ENCODE peak calls at places on chromosomes 12 and 14, in five cellular contexts. One of them, this sample, is unnamed.

GRCh38 chr14:23153891-23154796 is 29.3 kb downstream of the SLC7A8 start:
- DNase-seq in EL: peak
- DNase-seq in activated T-cell treated with anti-CD3 and anti-CD28 coated beads for 1 hour: no peak
- DNase-seq in anterior cingulate cortex: peak
- DNase-seq in DMS153: no peak
- DNase-seq in this sample: no peak

GRCh38 chr14:75591987-75592575 is 13.7 kb downstream of the FLVCR2 start:
- DNase-seq in EL: no peak
- DNase-seq in activated T-cell treated with anti-CD3 and anti-CD28 coated beads for 1 hour: no peak
- DNase-seq in anterior cingulate cortex: no peak
- DNase-seq in DMS153: no peak
- DNase-seq in this sample: no peak

GRCh38 chr12:58777815-58778214 is 142.5 kb downstream of the LRIG3 start:
- DNase-seq in activated T-cell treated with anti-CD3 and anti-CD28 coated beads for 1 hour: no peak
- DNase-seq in DMS153: no peak
- DNase-seq in anterior cingulate cortex: no peak
- DNase-seq in EL: no peak
- DNase-seq in this sample: no peak

GRCh38 chr12:119036878-119037493 is 55.6 kb downstream of the SRRM4 start:
- DNase-seq in activated T-cell treated with anti-CD3 and anti-CD28 coated beads for 1 hour: no peak
- DNase-seq in DMS153: no peak
- DNase-seq in EL: peak
- DNase-seq in anterior cingulate cortex: no peak
- DNase-seq in this sample: peak

GRCh38 chr12:121786441-121786825 is 7.1 kb downstream of the RHOF start:
- DNase-seq in activated T-cell treated with anti-CD3 and anti-CD28 coated beads for 1 hour: no peak
- DNase-seq in EL: peak
- DNase-seq in anterior cingulate cortex: no peak
- DNase-seq in DMS153: no peak
- DNase-seq in this sample: no peak

GRCh38 chr12:5329118-5329517 is 102.8 kb upstream of the NTF3 start:
- DNase-seq in EL: no peak
- DNase-seq in DMS153: no peak
- DNase-seq in activated T-cell treated with anti-CD3 and anti-CD28 coated beads for 1 hour: no peak
- DNase-seq in anterior cingulate cortex: no peak
- DNase-seq in this sample: no peak

GRCh38 chr12:50690923-50691322 is 73.0 kb upstream of the ATF1 start:
- DNase-seq in activated T-cell treated with anti-CD3 and anti-CD28 coated beads for 1 hour: no peak
- DNase-seq in DMS153: peak
- DNase-seq in anterior cingulate cortex: peak
- DNase-seq in EL: no peak
- DNase-seq in this sample: no peak

GRCh38 chr14:35338731-35339405 is 46.7 kb downstream of the PSMA6 start:
- DNase-seq in activated T-cell treated with anti-CD3 and anti-CD28 coated beads for 1 hour: no peak
- DNase-seq in DMS153: no peak
- DNase-seq in anterior cingulate cortex: no peak
- DNase-seq in EL: no peak
- DNase-seq in this sample: no peak

GRCh38 chr12:2561367-2561766 is 233.4 kb upstream of the FKBP4 start:
- DNase-seq in anterior cingulate cortex: no peak
- DNase-seq in activated T-cell treated with anti-CD3 and anti-CD28 coated beads for 1 hour: no peak
- DNase-seq in DMS153: no peak
- DNase-seq in EL: peak
- DNase-seq in this sample: no peak

GRCh38 chr12:70604662-70605061 is 32.6 kb downstream of the PTPRB start:
- DNase-seq in EL: no peak
- DNase-seq in activated T-cell treated with anti-CD3 and anti-CD28 coated beads for 1 hour: no peak
- DNase-seq in DMS153: no peak
- DNase-seq in anterior cingulate cortex: no peak
- DNase-seq in this sample: no peak

GRCh38 chr14:60125918-60126317 is 34.2 kb downstream of the PCNX4 start:
- DNase-seq in DMS153: no peak
- DNase-seq in EL: no peak
- DNase-seq in anterior cingulate cortex: no peak
- DNase-seq in activated T-cell treated with anti-CD3 and anti-CD28 coated beads for 1 hour: no peak
- DNase-seq in this sample: no peak

GRCh38 chr14:105143451-105144230 is 24.9 kb downstream of the JAG2 start:
- DNase-seq in DMS153: no peak
- DNase-seq in activated T-cell treated with anti-CD3 and anti-CD28 coated beads for 1 hour: no peak
- DNase-seq in anterior cingulate cortex: no peak
- DNase-seq in EL: no peak
- DNase-seq in this sample: no peak

GRCh38 chr12:62537544-62537943 is 70.9 kb downstream of the MON2 start:
- DNase-seq in anterior cingulate cortex: no peak
- DNase-seq in EL: peak
- DNase-seq in DMS153: no peak
- DNase-seq in activated T-cell treated with anti-CD3 and anti-CD28 coated beads for 1 hour: no peak
- DNase-seq in this sample: no peak

GRCh38 chr14:76770521-76771431 is 9.5 kb downstream of the VASH1 start:
- DNase-seq in anterior cingulate cortex: no peak
- DNase-seq in activated T-cell treated with anti-CD3 and anti-CD28 coated beads for 1 hour: no peak
- DNase-seq in EL: no peak
- DNase-seq in DMS153: no peak
- DNase-seq in this sample: no peak

GRCh38 chr14:79862045-79862444 is 349.3 kb downstream of the DIO2 start:
- DNase-seq in DMS153: no peak
- DNase-seq in anterior cingulate cortex: no peak
- DNase-seq in activated T-cell treated with anti-CD3 and anti-CD28 coated beads for 1 hour: no peak
- DNase-seq in EL: no peak
- DNase-seq in this sample: no peak

GRCh38 chr14:90911121-90911520 is 94.9 kb upstream of the TTC7B start:
- DNase-seq in DMS153: no peak
- DNase-seq in anterior cingulate cortex: no peak
- DNase-seq in EL: peak
- DNase-seq in activated T-cell treated with anti-CD3 and anti-CD28 coated beads for 1 hour: no peak
- DNase-seq in this sample: no peak

This sample was measured in NCI-H146.